ENCODE peak calls at places on chromosome 17, in seven cellular contexts. M, Z, W, O, T, J and D are unnamed samples. For H3K4me1, the result is how much of the 10 kb centered on the place peaks cover.

GRCh38 chr17:14341866-14342265 is 41.0 kb downstream of the HS3ST3B1 start:
- DNase-seq in M (no peak), Z (no peak), W (no peak), O (no peak), T (no peak), J (no peak), D (no peak)

GRCh38 chr17:47721725-47722124 is 11.3 kb upstream of the TBX21 start:
- DNase-seq in M (no peak), Z (no peak), W (no peak), O (no peak), T (no peak), J (no peak), D (no peak)

GRCh38 chr17:42121066-42121769 is at the start of gene KAT2A:
- DNase-seq in M (peak), Z (peak), W (peak), O (peak), T (peak), J (peak), D (peak)

GRCh38 chr17:74815067-74815466 is 38.9 kb upstream of the NAT9 start:
- DNase-seq in M (no peak), Z (no peak), W (no peak), O (no peak), T (no peak), J (no peak), D (no peak)

GRCh38 chr17:11366451-11366850 is 125.4 kb downstream of the SHISA6 start:
- DNase-seq in M (no peak), Z (no peak), W (no peak), O (no peak), T (no peak), J (no peak), D (no peak)

GRCh38 chr17:69761011-69761410 is 314.0 kb upstream of the KCNJ16 start:
- DNase-seq in M (no peak), Z (no peak), W (peak), O (no peak), T (no peak), J (no peak), D (no peak)

GRCh38 chr17:28188841-28189263 is 130.1 kb upstream of the TMEM97 start:
- DNase-seq in M (no peak), Z (no peak), W (peak), O (no peak), T (no peak), J (no peak), D (no peak)

GRCh38 chr17:79028496-79029326 is 4.7 kb downstream of the C1QTNF1 start:
- DNase-seq in M (no peak), Z (no peak), W (no peak), O (no peak), T (no peak), J (no peak), D (no peak)

GRCh38 chr17:29140051-29140582 is 40.1 kb downstream of the MYO18A start:
- DNase-seq in M (peak), Z (no peak), W (peak), O (peak), T (peak), J (no peak), D (peak)

GRCh38 chr17:10429416-10430045 is 7.8 kb upstream of the MYH8 start:
- DNase-seq in M (no peak), Z (no peak), W (peak), O (no peak), T (no peak), J (no peak), D (no peak)

GRCh38 chr17:65108152-65108551 is 29.0 kb upstream of the RGS9 start:
- DNase-seq in M (no peak), Z (no peak), W (no peak), O (no peak), T (no peak), J (no peak), D (no peak)

GRCh38 chr17:19354123-19354522 is 8.4 kb downstream of the B9D1 start:
- DNase-seq in M (no peak), Z (no peak), W (peak), O (no peak), T (no peak), J (peak), D (no peak)

GRCh38 chr17:72715906-72716572 is 376.4 kb downstream of the SLC39A11 start:
- DNase-seq in M (no peak), Z (peak), W (peak), O (no peak), T (no peak), J (peak), D (peak)

GRCh38 chr17:45794840-45795239 is 10.7 kb downstream of the CRHR1 start:
- DNase-seq in M (no peak), Z (peak), W (no peak), O (no peak), T (no peak), J (no peak), D (no peak)

GRCh38 chr17:52986056-52986662 is 827.6 kb upstream of the CA10 start:
- DNase-seq in M (no peak), Z (no peak), W (no peak), O (no peak), T (no peak), J (no peak), D (no peak)

GRCh38 chr17:9837551-9838471 is 12.1 kb downstream of the GLP2R start:
- DNase-seq in M (peak), Z (peak), W (peak), O (peak), T (peak), J (no peak), D (peak)

GRCh38 chr17:65557349-65558310 is 3.8 kb downstream of the AXIN2 start:
- DNase-seq in M (peak), Z (peak), W (peak), O (no peak), T (no peak), J (peak), D (no peak)

DNA sequence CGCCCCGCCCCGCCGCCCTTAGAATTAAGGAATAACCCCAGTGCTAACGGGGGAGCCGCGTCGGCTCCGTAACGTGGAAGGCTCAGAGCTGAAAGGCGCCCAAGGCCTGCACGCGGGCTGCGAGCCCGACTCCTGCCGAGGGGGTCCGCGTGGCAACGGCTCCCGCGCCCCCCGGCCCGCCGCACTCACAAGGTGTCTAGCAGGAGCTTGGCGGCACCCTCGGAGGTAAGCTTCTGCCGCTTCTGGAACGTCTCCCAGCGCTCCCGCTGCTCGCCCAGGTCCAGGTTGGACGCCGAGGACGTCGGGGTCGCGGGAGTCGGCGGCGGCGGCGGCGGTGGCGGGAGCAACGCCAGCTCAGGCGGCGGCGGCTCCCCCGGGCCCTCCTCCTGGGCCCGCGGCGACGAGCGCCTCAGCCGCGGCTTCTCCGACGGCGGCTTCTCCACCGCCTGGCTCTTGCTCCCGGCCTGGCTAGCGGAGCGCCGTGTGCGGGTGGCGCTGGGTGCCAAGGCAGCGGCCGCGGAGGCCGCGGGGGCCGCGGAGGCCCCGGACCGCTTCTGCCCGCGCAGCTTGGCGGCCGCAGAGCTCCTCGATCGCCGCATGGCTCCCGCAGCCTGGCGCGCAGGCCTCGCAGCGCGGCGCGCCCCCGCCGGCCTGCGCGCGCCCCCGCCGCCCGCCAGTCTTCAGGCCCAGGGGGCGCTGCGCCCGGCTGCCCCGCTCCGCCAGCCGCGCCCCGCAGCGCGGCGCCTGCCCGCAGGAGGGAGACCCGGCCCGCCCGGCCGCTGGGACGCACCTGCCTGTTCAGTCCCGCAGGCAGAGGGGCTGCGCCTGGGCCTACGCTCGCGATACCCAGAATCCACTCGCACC is at the start of gene CENPV:
- DNase-seq in M (peak), Z (peak), W (peak), O (peak), T (peak), J (peak), D (no peak)
- TF ChIP-seq CTCF in M (no peak), Z (peak), W (peak), O (no peak), T (no peak), J (no peak), D (peak)

GRCh38 chr17:40479754-40480480 is 21.5 kb downstream of the TNS4 start:
- DNase-seq in M (no peak), Z (no peak), W (no peak), O (no peak), T (no peak), J (no peak), D (no peak)

GRCh38 chr17:40480501-40481003 is 20.9 kb downstream of the TNS4 start:
- DNase-seq in M (no peak), Z (peak), W (no peak), O (peak), T (no peak), J (no peak), D (no peak)

GRCh38 chr17:40475234-40476210 is 25.9 kb downstream of the TNS4 start:
- DNase-seq in M (no peak), Z (no peak), W (no peak), O (no peak), T (no peak), J (no peak), D (no peak)

GRCh38 chr17:40478486-40478885 is 22.9 kb downstream of the TNS4 start:
- DNase-seq in M (no peak), Z (no peak), W (no peak), O (no peak), T (no peak), J (no peak), D (no peak)

GRCh38 chr17:40477796-40478195 is 23.6 kb downstream of the TNS4 start:
- DNase-seq in M (no peak), Z (no peak), W (no peak), O (no peak), T (no peak), J (no peak), D (no peak)
- H3K4me1 ChIP-seq in M (under half), Z (half or more), W (under half), O (under half), T (under half), J (under half), D (under half)

GRCh38 chr17:62099532-62099931 is 34.5 kb upstream of the MED13 start:
- DNase-seq in M (no peak), Z (no peak), W (no peak), O (no peak), T (no peak), J (no peak), D (no peak)

GRCh38 chr17:62096401-62096670 is 31.3 kb upstream of the MED13 start:
- DNase-seq in M (no peak), Z (no peak), W (no peak), O (no peak), T (no peak), J (no peak), D (no peak)

GRCh38 chr17:62101090-62101489 is 36.0 kb upstream of the MED13 start:
- DNase-seq in M (no peak), Z (no peak), W (no peak), O (no peak), T (no peak), J (no peak), D (no peak)

GRCh38 chr17:62100050-62100449 is 35.0 kb upstream of the MED13 start:
- DNase-seq in M (no peak), Z (no peak), W (no peak), O (no peak), T (no peak), J (no peak), D (no peak)

DNA sequence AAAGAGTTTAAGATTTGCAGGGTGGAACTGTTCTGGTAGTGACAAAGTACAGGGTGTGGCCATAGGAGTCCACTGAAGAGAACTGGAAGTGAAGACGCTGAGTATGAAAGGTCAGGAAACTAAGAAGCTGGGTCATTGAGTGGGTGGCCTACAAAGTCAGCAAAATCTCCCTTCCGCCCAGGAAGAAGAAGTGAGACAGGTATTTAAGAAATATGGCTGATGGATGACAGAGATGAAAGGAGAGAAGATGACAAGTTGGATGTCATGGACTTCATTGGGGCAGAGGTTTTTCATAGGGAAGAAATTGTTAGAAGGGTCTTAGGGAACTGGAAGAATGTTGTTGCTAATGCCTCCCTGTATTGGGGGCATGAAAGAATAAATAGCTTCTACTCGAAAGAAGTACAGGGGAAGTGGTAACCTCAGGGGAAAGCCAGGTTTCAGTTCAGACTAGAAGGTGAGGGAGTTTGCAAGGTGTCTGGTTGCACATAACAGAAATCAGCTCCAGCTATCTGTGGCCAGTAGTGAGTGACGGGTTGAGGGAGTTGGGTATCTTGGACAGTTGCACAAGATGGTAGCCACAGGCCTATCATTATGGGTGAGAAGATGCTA is 33.6 kb upstream of the MED13 start:
- DNase-seq in M (no peak), Z (no peak), W (no peak), O (no peak), T (no peak), J (no peak), D (no peak)
- TF ChIP-seq POLR2A in M (no peak), Z (no peak), W (no peak), O (no peak), T (no peak), J (no peak), D (no peak)

GRCh38 chr17:31269597-31269996 is 27.4 kb downstream of the OMG start:
- DNase-seq in M (peak), Z (peak), W (peak), O (no peak), T (no peak), J (peak), D (no peak)

GRCh38 chr17:31261596-31261995 is 35.4 kb downstream of the OMG start:
- DNase-seq in M (no peak), Z (no peak), W (no peak), O (no peak), T (no peak), J (no peak), D (no peak)

GRCh38 chr17:31269178-31269577 is 27.9 kb downstream of the OMG start:
- DNase-seq in M (no peak), Z (no peak), W (no peak), O (no peak), T (no peak), J (no peak), D (no peak)

GRCh38 chr17:31260151-31260550 is 36.9 kb downstream of the OMG start:
- DNase-seq in M (no peak), Z (no peak), W (no peak), O (no peak), T (no peak), J (no peak), D (no peak)

GRCh38 chr17:31266042-31266441 is 31.0 kb downstream of the OMG start:
- DNase-seq in M (no peak), Z (no peak), W (no peak), O (no peak), T (no peak), J (no peak), D (no peak)
- TF ChIP-seq CTCF in M (no peak), Z (peak), W (no peak), O (no peak), T (no peak), J (no peak), D (no peak)

DNA sequence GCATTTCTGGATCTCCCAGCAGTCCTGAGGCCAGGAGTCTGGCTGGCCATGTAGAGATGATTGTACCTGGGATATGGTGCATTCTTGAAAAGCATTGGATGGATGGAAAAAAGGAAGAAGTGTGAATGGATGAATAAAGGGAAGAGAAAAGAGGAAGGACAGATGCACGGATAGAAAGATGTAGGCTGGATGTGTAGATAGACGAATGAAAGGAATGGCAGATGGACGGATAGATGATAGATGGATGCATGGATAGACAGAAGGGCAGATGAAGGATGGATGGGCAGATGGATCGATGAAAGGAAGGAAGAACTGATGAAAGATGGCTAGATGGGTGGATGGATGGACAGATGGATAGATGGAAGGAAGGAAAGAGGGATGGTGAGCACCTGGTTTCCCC is 210.9 kb downstream of the MSI2 start:
- DNase-seq in M (no peak), Z (no peak), W (no peak), O (no peak), T (no peak), J (no peak), D (no peak)
- H3K4me1 ChIP-seq in M (under half), Z (under half), W (under half), O (under half), T (under half), J (under half), D (under half)

DNA sequence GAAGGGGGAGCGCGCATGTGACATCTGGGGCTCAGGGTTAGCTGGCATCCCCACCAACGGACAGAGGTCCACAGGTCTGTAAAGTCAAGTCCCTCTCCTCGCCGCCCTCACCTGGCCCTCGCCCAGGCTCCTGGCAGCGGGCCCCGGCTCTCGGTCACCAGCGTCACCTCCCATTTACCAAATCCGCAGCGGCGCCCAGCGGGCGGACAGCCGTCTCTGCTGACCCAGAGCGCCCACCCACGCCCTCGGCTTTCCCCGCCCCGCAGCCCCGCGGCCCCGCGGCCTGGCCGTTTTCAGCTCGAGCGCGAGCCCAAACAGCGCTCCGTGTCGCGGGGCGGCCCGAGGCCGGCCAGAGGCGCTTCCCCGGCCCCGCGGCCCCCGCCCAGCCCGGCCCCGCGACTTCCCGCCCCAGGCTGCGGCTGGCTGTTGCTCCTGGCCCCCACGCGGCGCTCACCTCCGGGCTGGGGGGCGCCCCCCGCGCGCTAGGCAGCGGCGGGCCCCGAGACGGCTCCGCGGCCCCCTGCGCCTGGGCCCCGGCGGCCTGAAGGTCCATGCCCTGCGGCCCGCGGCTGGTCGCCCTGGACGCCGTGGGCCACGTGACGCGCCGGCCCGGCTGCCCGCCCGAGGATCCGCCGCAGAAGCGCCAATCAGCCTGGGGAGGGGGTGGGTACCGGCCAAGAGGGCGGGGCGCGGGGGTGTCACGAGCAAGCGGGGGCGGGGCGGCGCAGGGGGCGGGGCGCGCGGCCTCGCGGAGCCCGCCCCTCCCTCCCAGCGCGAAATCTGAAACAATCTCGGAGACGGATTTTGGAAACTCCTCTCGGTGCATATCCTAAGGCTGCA is at the start of gene COPRS:
- DNase-seq in M (peak), Z (peak), W (peak), O (peak), T (peak), J (peak), D (peak)
- TF ChIP-seq POLR2A in M (peak), Z (peak), W (peak), O (no peak), T (peak), J (peak), D (peak)

GRCh38 chr17:40301315-40301714 is 7.7 kb upstream of the RARA start:
- DNase-seq in M (no peak), Z (no peak), W (no peak), O (peak), T (no peak), J (no peak), D (no peak)
- TF ChIP-seq CTCF in M (no peak), Z (peak), W (peak), O (peak), T (no peak), J (peak), D (no peak)

GRCh38 chr17:82105882-82106696 is 8.1 kb upstream of the FASN start:
- DNase-seq in M (peak), Z (peak), W (peak), O (peak), T (peak), J (peak), D (no peak)
- H3K4me1 ChIP-seq in M (under half), Z (half or more), W (under half), O (under half), T (under half), J (under half), D (half or more)